ENCODE peak calls at places on chromosomes 7 and 10, in nine cellular contexts. H is A673, Y is brain microvascular endothelial cell, S is fibroblast of lung, W is heart right ventricle, Z is PC-3, D is BJ, F is mammary epithelial cell, T is fibroblast of mammary gland. B is an unnamed sample.

GRCh38 chr10:113764598-113764997 is 13.1 kb downstream of the PLEKHS1 start:
- DNase-seq in W (no peak), S (no peak), Z (no peak), F (no peak), D (no peak), Y (no peak), T (no peak), H (no peak), B (no peak)

GRCh38 chr10:64036306-64036930 is 515.2 kb downstream of the REEP3 start:
- DNase-seq in W (no peak), Z (no peak), T (no peak), S (no peak), F (no peak), Y (no peak), H (no peak), D (no peak), B (no peak)

GRCh38 chr10:27819781-27820531 is 74.3 kb upstream of the MKX start:
- DNase-seq in Y (peak), T (peak), S (peak), D (peak), Z (peak), W (peak), H (no peak), F (peak), B (peak)

GRCh38 chr7:25852249-25852994 is 299.6 kb upstream of the NFE2L3 start:
- DNase-seq in Y (no peak), F (no peak), T (peak), D (no peak), Z (no peak), W (no peak), H (no peak), S (no peak), B (no peak)

GRCh38 chr7:71325151-71325550 is 193.2 kb downstream of the GALNT17 start:
- DNase-seq in Z (no peak), D (no peak), W (no peak), F (no peak), H (no peak), Y (no peak), T (no peak), S (no peak), B (no peak)

GRCh38 chr10:45202242-45202641 is 113.2 kb downstream of the OR13A1 start:
- DNase-seq in Y (no peak), F (no peak), Z (no peak), D (no peak), S (no peak), T (no peak), H (no peak), W (no peak), B (no peak)

GRCh38 chr7:129556607-129557120 is 54.3 kb downstream of the SMKR1 start:
- DNase-seq in H (no peak), S (no peak), D (no peak), Z (no peak), T (no peak), Y (no peak), W (no peak), F (no peak), B (no peak)

GRCh38 chr7:4962872-4963775 is 4.1 kb upstream of the MMD2 start:
- DNase-seq in S (no peak), H (no peak), T (no peak), Z (no peak), F (no peak), W (no peak), D (no peak), Y (no peak), B (no peak)

GRCh38 chr7:147539685-147540084 is 1050.9 kb upstream of the C7orf33 start:
- DNase-seq in D (no peak), S (no peak), Y (no peak), T (no peak), F (no peak), W (no peak), Z (no peak), H (no peak), B (no peak)

GRCh38 chr7:139542308-139543151 is 19.0 kb downstream of the CLEC2L start:
- DNase-seq in S (no peak), H (no peak), Z (no peak), D (no peak), F (no peak), Y (no peak), T (no peak), W (no peak), B (no peak)

GRCh38 chr7:43954524-43955228 is 28.4 kb downstream of the UBE2D4 start:
- DNase-seq in W (peak), T (peak), Y (peak), D (peak), H (peak), Z (peak), S (peak), F (peak), B (peak)

GRCh38 chr7:129615018-129615417 is 3.5 kb downstream of the NRF1 start:
- DNase-seq in S (peak), H (peak), Z (no peak), F (peak), W (no peak), Y (no peak), T (peak), D (no peak), B (no peak)

GRCh38 chr7:123500878-123501489 is 33.4 kb downstream of the IQUB start:
- DNase-seq in Y (no peak), D (no peak), T (no peak), H (no peak), Z (no peak), W (no peak), S (no peak), F (no peak), B (no peak)

GRCh38 chr10:46514431-46514861 is 42.0 kb downstream of the GPRIN2 start:
- DNase-seq in T (no peak), W (no peak), Y (no peak), D (no peak), Z (no peak), H (no peak), F (no peak), S (no peak), B (no peak)

GRCh38 chr7:19404912-19405329 is 259.7 kb upstream of the FERD3L start:
- DNase-seq in Z (peak), Y (peak), W (no peak), F (peak), S (peak), T (peak), H (peak), D (peak), B (peak)

GRCh38 chr10:79331709-79332108 is 15.6 kb upstream of the PPIF start:
- DNase-seq in F (peak), Z (peak), S (peak), W (peak), Y (peak), H (peak), D (peak), T (peak), B (peak)

GRCh38 chr10:76352300-76352699 is 920.9 kb downstream of the LRMDA start:
- DNase-seq in Z (peak), H (no peak), F (peak), D (no peak), Y (peak), S (peak), T (peak), W (no peak), B (peak)

GRCh38 chr7:36999851-37000480 is 275.7 kb upstream of the AOAH start:
- DNase-seq in Y (no peak), T (peak), H (no peak), S (peak), D (no peak), F (peak), Z (no peak), W (no peak), B (no peak)

GRCh38 chr7:137337902-137338301 is 5.6 kb downstream of the PTN start:
- DNase-seq in F (no peak), Z (peak), D (no peak), W (no peak), S (no peak), H (no peak), Y (no peak), T (no peak), B (no peak)

GRCh38 chr7:117809958-117810357 is 63.3 kb downstream of the CTTNBP2 start:
- DNase-seq in H (no peak), D (no peak), Z (no peak), Y (no peak), S (peak), W (peak), T (no peak), F (no peak), B (no peak)

GRCh38 chr7:45187089-45187945 is 29.7 kb downstream of the RAMP3 start:
- DNase-seq in Z (no peak), S (no peak), Y (no peak), H (no peak), T (no peak), F (no peak), D (no peak), W (no peak), B (no peak)

GRCh38 chr10:58666024-58666423 is 153.4 kb downstream of the BICC1 start:
- DNase-seq in S (peak), W (no peak), T (no peak), Y (peak), H (no peak), D (no peak), Z (peak), F (peak), B (no peak)

GRCh38 chr10:101834341-101834740 is 9.3 kb downstream of the KCNIP2 start:
- DNase-seq in F (no peak), H (no peak), Z (peak), T (no peak), Y (no peak), S (no peak), W (no peak), D (no peak), B (no peak)

GRCh38 chr7:106047818-106048490 is 64.2 kb downstream of the SYPL1 start:
- DNase-seq in W (no peak), H (no peak), T (no peak), S (no peak), D (no peak), F (peak), Y (no peak), Z (no peak), B (no peak)

GRCh38 chr10:35545079-35545657 is 60.0 kb upstream of the GJD4 start:
- DNase-seq in Z (no peak), D (no peak), Y (no peak), S (no peak), W (no peak), H (no peak), T (no peak), F (no peak), B (no peak)

GRCh38 chr10:35552622-35553342 is 52.4 kb upstream of the GJD4 start:
- DNase-seq in W (no peak), H (no peak), T (no peak), F (peak), Z (peak), D (no peak), Y (no peak), S (peak), B (no peak)

GRCh38 chr10:35545878-35546631 is 59.1 kb upstream of the GJD4 start:
- DNase-seq in Y (no peak), S (peak), F (peak), W (no peak), D (no peak), Z (peak), H (no peak), T (peak), B (no peak)

GRCh38 chr10:35542303-35542702 is 62.8 kb upstream of the GJD4 start:
- DNase-seq in H (no peak), Z (no peak), D (no peak), S (no peak), Y (no peak), T (no peak), W (no peak), F (no peak), B (no peak)

GRCh38 chr10:35546824-35547225 is 58.3 kb upstream of the GJD4 start:
- DNase-seq in Y (peak), T (no peak), Z (peak), H (peak), S (peak), F (peak), W (no peak), D (peak), B (no peak)
- TF ChIP-seq CTCF in Y (peak), T (no peak), Z (peak), H (peak), S (no peak), F (peak), W (no peak), D (peak), B (peak)

GRCh38 chr7:127736511-127736910 is 84.5 kb downstream of the SND1 start:
- DNase-seq in F (no peak), T (no peak), Z (no peak), S (no peak), H (no peak), D (no peak), W (no peak), Y (no peak), B (no peak)

GRCh38 chr7:127733976-127734375 is 82.0 kb downstream of the SND1 start:
- DNase-seq in Z (no peak), W (no peak), S (peak), D (no peak), H (no peak), Y (no peak), T (no peak), F (no peak), B (no peak)

GRCh38 chr7:127741764-127742375 is 89.9 kb downstream of the SND1 start:
- DNase-seq in H (no peak), Y (no peak), Z (no peak), F (no peak), T (no peak), S (no peak), W (no peak), D (no peak), B (no peak)

GRCh38 chr7:127738859-127739258 is 86.9 kb downstream of the SND1 start:
- DNase-seq in H (no peak), Z (no peak), W (no peak), T (no peak), F (no peak), D (no peak), S (no peak), Y (no peak), B (no peak)
- TF ChIP-seq CTCF in H (no peak), Z (no peak), W (no peak), T (no peak), F (no peak), D (no peak), S (no peak), Y (no peak), B (no peak)

DNA sequence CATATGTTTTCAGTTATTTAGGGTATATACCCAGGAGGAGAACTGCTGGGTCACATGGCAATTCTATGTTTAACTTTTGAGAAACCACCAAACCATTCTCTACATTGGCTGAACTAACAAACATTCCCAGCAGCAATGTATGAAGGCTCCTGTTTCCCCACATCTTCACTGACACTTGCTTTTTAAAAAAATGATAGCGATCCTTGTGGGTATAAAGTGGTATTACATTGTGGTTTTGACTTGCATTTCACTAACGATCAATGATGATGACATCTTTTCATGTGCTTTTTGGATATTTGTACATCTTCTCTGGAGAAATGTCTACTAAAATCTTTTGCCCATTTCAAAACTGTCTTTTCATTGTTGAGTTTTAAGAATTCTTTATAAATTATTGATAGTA is 51.2 kb upstream of the ANAPC16 start:
- DNase-seq in D (no peak), F (no peak), Y (no peak), S (peak), Z (no peak), W (no peak), H (no peak), T (no peak), B (no peak)
- TF ChIP-seq CTCF in D (no peak), F (no peak), Y (no peak), S (no peak), Z (no peak), W (no peak), H (peak), T (no peak), B (peak)

GRCh38 chr10:5092375-5092774 is 1.8 kb upstream of the AKR1C3 start:
- DNase-seq in H (no peak), S (no peak), F (no peak), Z (no peak), D (no peak), W (no peak), Y (no peak), T (no peak), B (no peak)

GRCh38 chr10:5090551-5090950 is 3.7 kb upstream of the AKR1C3 start:
- DNase-seq in H (no peak), D (no peak), F (peak), S (no peak), T (peak), W (no peak), Y (no peak), Z (no peak), B (no peak)

GRCh38 chr10:5091196-5091595 is 3.0 kb upstream of the AKR1C3 start:
- DNase-seq in W (no peak), Y (no peak), T (no peak), Z (no peak), H (no peak), S (no peak), D (no peak), F (no peak), B (no peak)

GRCh38 chr10:5088703-5089261 is 5.4 kb upstream of the AKR1C3 start:
- DNase-seq in F (no peak), Y (no peak), D (no peak), T (no peak), Z (no peak), H (no peak), W (no peak), S (no peak), B (no peak)

GRCh38 chr10:5089869-5090268 is 4.3 kb upstream of the AKR1C3 start:
- DNase-seq in D (no peak), Y (peak), T (peak), F (peak), S (peak), Z (peak), W (no peak), H (peak), B (no peak)
- TF ChIP-seq CTCF in D (peak), Y (peak), T (peak), F (peak), S (peak), Z (peak), W (no peak), H (peak), B (peak)

GRCh38 chr10:70183304-70183703 is 13.0 kb upstream of the SAR1A start:
- DNase-seq in D (no peak), W (no peak), S (no peak), Z (no peak), T (no peak), H (no peak), F (no peak), Y (no peak), B (no peak)
- TF ChIP-seq CTCF in D (no peak), W (no peak), S (no peak), Z (no peak), T (no peak), H (no peak), F (no peak), Y (no peak), B (no peak)

GRCh38 chr7:2481195-2481594 is 5.0 kb upstream of the GRIFIN start:
- DNase-seq in H (no peak), T (no peak), W (no peak), D (no peak), Y (no peak), F (no peak), S (no peak), Z (no peak), B (no peak)

GRCh38 chr7:2483495-2483894 is 7.3 kb upstream of the GRIFIN start:
- DNase-seq in S (no peak), Y (no peak), W (no peak), F (no peak), D (no peak), T (no peak), Z (no peak), H (no peak), B (no peak)

GRCh38 chr7:2480071-2480410 is 3.8 kb upstream of the GRIFIN start:
- DNase-seq in W (peak), H (no peak), F (no peak), Y (no peak), S (no peak), T (peak), D (no peak), Z (no peak), B (no peak)

GRCh38 chr7:2484868-2485267 is 8.7 kb upstream of the GRIFIN start:
- DNase-seq in W (no peak), S (no peak), Z (no peak), Y (no peak), D (no peak), H (no peak), T (no peak), F (no peak), B (no peak)

GRCh38 chr7:2482725-2483451 is 6.7 kb upstream of the GRIFIN start:
- DNase-seq in W (no peak), D (no peak), Y (no peak), F (no peak), Z (no peak), H (no peak), T (peak), S (no peak), B (no peak)
- TF ChIP-seq CTCF in W (no peak), D (no peak), Y (no peak), F (no peak), Z (peak), H (peak), T (no peak), S (no peak), B (no peak)

B was measured in AG04450.